ENCODE peak calls at places on chromosome 1, in seven cellular contexts. X is breast epithelium; D is GM10248; V is left lung; Y is PC-3; K is GM04504; H is stimulated activated CD4-positive, alpha-beta T cell treated with anti-CD3 and anti-CD28 coated beads, Interleukin-4, amount 100 ng/mL, for 48 hours. I is an unnamed sample.
A peak's percentile ranks its signal among the peaks of the same experiment; 100 is the strongest.

GRCh38 chr1:176896216-176896615 is 268.3 kb downstream of the ASTN1 start:
- DNase-seq in X (no peak), D (no peak), V (no peak), Y (no peak), K (no peak), H (no peak), I (no peak)

GRCh38 chr1:30691480-30691879 is 31.9 kb downstream of the MATN1 start:
- DNase-seq in X (no peak), D (no peak), V (no peak), Y (no peak), K (no peak), H (no peak), I (peak; percentile 49)

GRCh38 chr1:101264699-101265098 is 27.9 kb downstream of the S1PR1 start:
- DNase-seq in X (no peak), D (no peak), V (no peak), Y (peak; percentile 76), K (no peak), H (no peak), I (no peak)

GRCh38 chr1:30786264-30786991 is 28.9 kb upstream of the LAPTM5 start:
- DNase-seq in X (no peak), D (no peak), V (no peak), Y (no peak), K (no peak), H (no peak), I (no peak)

GRCh38 chr1:232657426-232657825 is 27.5 kb upstream of the SIPA1L2 start:
- DNase-seq in X (no peak), D (no peak), V (no peak), Y (no peak), K (no peak), H (no peak), I (no peak)

GRCh38 chr1:5910276-5910620 is 82.0 kb downstream of the NPHP4 start:
- DNase-seq in X (no peak), D (no peak), V (no peak), Y (no peak), K (no peak), H (no peak), I (no peak)

GRCh38 chr1:240005997-240006650 is 85.6 kb upstream of the FMN2 start:
- DNase-seq in X (no peak), D (no peak), V (no peak), Y (no peak), K (no peak), H (no peak), I (no peak)

GRCh38 chr1:200233393-200233792 is 176.4 kb downstream of the ZNF281 start:
- DNase-seq in X (no peak), D (no peak), V (no peak), Y (peak; percentile 46), K (no peak), H (no peak), I (no peak)

GRCh38 chr1:75136158-75136815 is 2.1 kb downstream of the LHX8 start:
- DNase-seq in X (no peak), D (no peak), V (peak; percentile 67), Y (no peak), K (no peak), H (no peak), I (no peak)

GRCh38 chr1:201760516-201760915 is 68.4 kb upstream of the IPO9 start:
- DNase-seq in X (no peak), D (no peak), V (no peak), Y (no peak), K (no peak), H (no peak), I (no peak)

GRCh38 chr1:26162220-26162703 is 3.4 kb downstream of the FAM110D start:
- DNase-seq in X (no peak), D (no peak), V (no peak), Y (peak; percentile 13), K (no peak), H (no peak), I (no peak)

GRCh38 chr1:59979551-59980070 is 53.0 kb upstream of the CYP2J2 start:
- DNase-seq in X (no peak), D (no peak), V (no peak), Y (no peak), K (no peak), H (no peak), I (peak; percentile 62)

GRCh38 chr1:3078421-3078820 is 9.4 kb downstream of the PRDM16 start:
- DNase-seq in X (no peak), D (no peak), V (no peak), Y (no peak), K (no peak), H (no peak), I (no peak)

GRCh38 chr1:234326493-234327366 is 46.5 kb upstream of the COA6 start:
- DNase-seq in X (no peak), D (peak; percentile 73), V (no peak), Y (peak; percentile 81), K (no peak), H (peak; percentile 56), I (peak; percentile 28)

GRCh38 chr1:116314305-116314919 is 58.6 kb upstream of the ATP1A1 start:
- DNase-seq in X (no peak), D (no peak), V (no peak), Y (no peak), K (no peak), H (no peak), I (peak; percentile 47)

I was measured in lower leg skin.